ENCODE peak calls at places on chromosome 10, in five cellular contexts. O is hypothalamus; Z is activated CD4-positive, alpha-beta T cell treated with anti-CD3 and anti-CD28 coated beads, Interleukin-2, amount 10 ng/mL, durations not matched to agents 7 days and 5 days; A is stimulated activated CD4-positive, alpha-beta T cell treated with anti-CD3 and anti-CD28 coated beads, TNF-alpha, amount 100 ng/mL, for 48 hours; K is stimulated activated CD8-positive, alpha-beta memory T cell treated with anti-CD3 and anti-CD28 coated beads, Interleukin-7, amount 100 ng/mL, for 1 hour. V is an unnamed sample.

GRCh38 chr10:59585046-59585700 is 124.5 kb downstream of the SLC16A9 start:
- DNase-seq in O (no peak), Z (no peak), A (no peak), K (no peak), V (no peak)

GRCh38 chr10:86311176-86311575 is 55.4 kb downstream of the GRID1 start:
- DNase-seq in O (no peak), Z (no peak), A (no peak), K (no peak), V (no peak)

GRCh38 chr10:132712291-132712690 is 73.7 kb downstream of the NKX6-2 start:
- DNase-seq in O (no peak), Z (no peak), A (no peak), K (no peak), V (no peak)

GRCh38 chr10:125014984-125015944 is 73.3 kb downstream of the ZRANB1 start:
- DNase-seq in O (no peak), Z (peak), A (no peak), K (no peak), V (no peak)

GRCh38 chr10:70354100-70354499 is 28.3 kb downstream of the LRRC20 start:
- DNase-seq in O (no peak), Z (no peak), A (no peak), K (no peak), V (no peak)

GRCh38 chr10:63673846-63674245 is 152.6 kb downstream of the REEP3 start:
- DNase-seq in O (no peak), Z (no peak), A (no peak), K (no peak), V (no peak)

GRCh38 chr10:11447571-11447970 is 163.9 kb downstream of the USP6NL start:
- DNase-seq in O (no peak), Z (no peak), A (no peak), K (no peak), V (no peak)

GRCh38 chr10:131737543-131738395 is 163.0 kb upstream of the PPP2R2D start:
- DNase-seq in O (no peak), Z (no peak), A (no peak), K (no peak), V (no peak)

GRCh38 chr10:4120454-4120853 is 335.4 kb upstream of the KLF6 start:
- DNase-seq in O (no peak), Z (no peak), A (no peak), K (no peak), V (no peak)

GRCh38 chr10:18625906-18626305 is 25.5 kb downstream of the NSUN6 start:
- DNase-seq in O (no peak), Z (no peak), A (no peak), K (no peak), V (no peak)

GRCh38 chr10:99647601-99648151 is 11.6 kb upstream of the ENTPD7 start:
- DNase-seq in O (no peak), Z (no peak), A (no peak), K (no peak), V (no peak)

GRCh38 chr10:32413513-32413912 is 32.4 kb upstream of the CCDC7 start:
- DNase-seq in O (no peak), Z (no peak), A (peak), K (no peak), V (no peak)

GRCh38 chr10:12729885-12730284 is 271.6 kb downstream of the CCDC3 start:
- DNase-seq in O (no peak), Z (no peak), A (no peak), K (no peak), V (no peak)

GRCh38 chr10:99682752-99683151 is 23.4 kb downstream of the ENTPD7 start:
- DNase-seq in O (no peak), Z (no peak), A (no peak), K (no peak), V (no peak)

GRCh38 chr10:132878730-132879407 is 63.5 kb downstream of the CFAP46 start:
- DNase-seq in O (no peak), Z (no peak), A (no peak), K (no peak), V (no peak)

V was measured in cerebellar nuclear complex.